ENCODE peak calls at places on chromosomes 12 and 14, in four cellular contexts. T, P, U and E are unnamed samples.
A peak's percentile ranks its signal among the peaks of the same experiment; 100 is the strongest.

GRCh38 chr14:104383088-104383805 is 196.3 kb upstream of the C14orf180 start:
- DNase-seq in P (no peak), T (no peak), U (no peak), E (peak; percentile 81)

GRCh38 chr12:52370906-52371608 is 3.8 kb upstream of the KRT85 start:
- DNase-seq in U (no peak), T (no peak), P (no peak), E (no peak)

GRCh38 chr12:95102916-95103671 is 29.7 kb upstream of the NR2C1 start:
- DNase-seq in P (no peak), T (peak; percentile 18), U (peak; percentile 90), E (no peak)

GRCh38 chr14:23057757-23058653 is 685 bp upstream of the CDH24 start:
- DNase-seq in U (peak; percentile 40), P (peak; percentile 86), T (peak; percentile 92), E (peak; percentile 92)

GRCh38 chr12:62802981-62803380 is 132.0 kb downstream of the PPM1H start:
- DNase-seq in T (no peak), P (no peak), U (no peak), E (no peak)

GRCh38 chr14:42013560-42013959 is 406.9 kb downstream of the LRFN5 start:
- DNase-seq in P (no peak), T (no peak), U (no peak), E (no peak)

GRCh38 chr14:100804558-100805309 is 21.2 kb upstream of the MEG3 start:
- DNase-seq in P (no peak), U (no peak), T (no peak), E (no peak)

GRCh38 chr14:39038542-39038941 is 64.5 kb downstream of the SEC23A start:
- DNase-seq in T (no peak), U (no peak), P (no peak), E (no peak)

GRCh38 chr14:104364830-104365229 is 214.7 kb upstream of the C14orf180 start:
- DNase-seq in P (no peak), T (no peak), U (no peak), E (no peak)

GRCh38 chr12:56593909-56594621 is 36.1 kb downstream of the BAZ2A start:
- DNase-seq in T (peak; percentile 35), U (no peak), P (peak; percentile 61), E (peak; percentile 76)

GRCh38 chr12:56591961-56592360 is 38.2 kb downstream of the BAZ2A start:
- DNase-seq in P (no peak), T (no peak), U (no peak), E (no peak)

GRCh38 chr12:56590237-56590830 is 39.8 kb downstream of the BAZ2A start:
- DNase-seq in P (no peak), T (peak; percentile 41), U (no peak), E (peak; percentile 38)

GRCh38 chr12:56589783-56590182 is 40.3 kb downstream of the BAZ2A start:
- DNase-seq in P (no peak), T (no peak), U (no peak), E (no peak)

GRCh38 chr12:56591111-56591510 is 39.0 kb downstream of the BAZ2A start:
- DNase-seq in T (no peak), P (no peak), U (no peak), E (no peak)
- TF ChIP-seq GABPA in T (no peak), P (no peak), U (no peak), E (no peak)

GRCh38 chr12:110641512-110641911 is 27.6 kb downstream of the TCTN1 start:
- DNase-seq in P (no peak), U (no peak), T (no peak), E (no peak)
- TF ChIP-seq CTCF in P (no peak), U (no peak), T (no peak), E (no peak)

GRCh38 chr14:80433811-80434210 is 222.5 kb upstream of the DIO2 start:
- DNase-seq in P (no peak), U (no peak), T (no peak), E (no peak)

GRCh38 chr14:80434574-80435321 is 223.4 kb upstream of the DIO2 start:
- DNase-seq in T (no peak), P (no peak), U (no peak), E (no peak)
- TF ChIP-seq TCF12 in T (no peak), P (no peak), U (no peak), E (no peak)

DNA sequence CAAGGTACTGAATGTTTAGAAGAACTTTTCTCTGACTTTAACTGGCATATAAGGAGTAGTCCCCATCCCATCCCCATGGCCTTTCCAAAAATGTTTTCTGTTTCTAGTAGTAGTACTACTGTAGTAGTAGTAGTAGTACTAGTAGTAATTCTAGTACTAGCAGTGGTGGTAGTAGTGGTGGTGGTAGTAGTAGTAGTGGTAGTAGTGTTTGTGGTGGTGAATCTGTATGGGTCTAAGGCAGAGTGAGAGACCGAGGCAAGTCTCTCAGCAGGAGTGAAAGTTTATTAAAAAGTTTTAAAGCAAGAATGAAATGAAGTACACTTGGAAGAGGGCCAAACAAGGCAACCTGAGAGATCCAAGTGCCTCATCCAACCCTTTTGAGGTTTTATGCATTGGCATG is 58.6 kb downstream of the FOXN4 start:
- DNase-seq in P (no peak), U (no peak), T (no peak), E (no peak)
- TF ChIP-seq GABPA in P (no peak), U (no peak), T (no peak), E (no peak)